ENCODE peak calls at places on chromosome 21, in five cellular contexts. V is HL-60; O is adrenal gland; W is NCI-H2081; U is stimulated activated CD4-positive, alpha-beta T cell treated with anti-CD3 and anti-CD28 coated beads, TNF-alpha, amount 100 ng/mL, for 1 hour. C is an unnamed sample.

GRCh38 chr21:42421018-42421793 is 17.5 kb downstream of the UBASH3A start:
- DNase-seq in U (no peak), V (no peak), O (no peak), W (no peak), C (no peak)

GRCh38 chr21:41973861-41974751 is 20.3 kb upstream of the C2CD2 start:
- DNase-seq in W (no peak), O (no peak), U (no peak), V (peak), C (no peak)

GRCh38 chr21:35697321-35697808 is 363.0 kb downstream of the SETD4 start:
- DNase-seq in O (peak), W (peak), V (no peak), U (no peak), C (no peak)

GRCh38 chr21:20270365-20271055 is 727.7 kb upstream of the NCAM2 start:
- DNase-seq in U (no peak), O (no peak), V (no peak), W (no peak), C (no peak)

GRCh38 chr21:41147096-41147978 is 20.6 kb upstream of the BACE2 start:
- DNase-seq in U (no peak), V (no peak), W (peak), O (no peak), C (no peak)

GRCh38 chr21:35204850-35205564 is 155.9 kb upstream of the RUNX1 start:
- DNase-seq in W (no peak), U (no peak), O (peak), V (no peak), C (peak)

GRCh38 chr21:15466329-15466728 is 263.5 kb upstream of the USP25 start:
- DNase-seq in W (no peak), O (no peak), U (no peak), V (no peak), C (no peak)

GRCh38 chr21:21373969-21374368 is 375.8 kb downstream of the NCAM2 start:
- DNase-seq in U (no peak), W (no peak), O (no peak), V (no peak), C (no peak)

GRCh38 chr21:37389456-37389855 is 22.9 kb downstream of the DYRK1A start:
- DNase-seq in O (no peak), U (no peak), W (no peak), V (no peak), C (no peak)

GRCh38 chr21:41396452-41397107 is 29.5 kb upstream of the MX1 start:
- DNase-seq in U (no peak), W (no peak), O (peak), V (peak), C (no peak)

GRCh38 chr21:33309778-33310177 is 15.0 kb upstream of the IFNAR1 start:
- DNase-seq in U (no peak), W (no peak), O (no peak), V (no peak), C (no peak)

GRCh38 chr21:41620982-41621381 is 113.0 kb upstream of the TMPRSS2 start:
- DNase-seq in V (no peak), W (no peak), O (no peak), U (no peak), C (no peak)

GRCh38 chr21:38619865-38620513 is 121.7 kb upstream of the ERG start:
- DNase-seq in V (no peak), W (no peak), O (no peak), U (no peak), C (peak)

GRCh38 chr21:15031790-15032357 is 32.9 kb downstream of the NRIP1 start:
- DNase-seq in O (no peak), W (no peak), V (no peak), U (no peak), C (no peak)

GRCh38 chr21:28459193-28459592 is 533.5 kb downstream of the LTN1 start:
- DNase-seq in U (no peak), O (no peak), V (no peak), W (no peak), C (no peak)

GRCh38 chr21:27268290-27268689 is 301.4 kb upstream of the ADAMTS5 start:
- DNase-seq in W (no peak), O (no peak), U (no peak), V (no peak), C (no peak)

GRCh38 chr21:16992448-16992847 is 520.4 kb upstream of the CXADR start:
- DNase-seq in V (no peak), W (no peak), O (no peak), U (no peak), C (no peak)

GRCh38 chr21:45582128-45582527 is 39.9 kb upstream of the SLC19A1 start:
- DNase-seq in U (no peak), W (no peak), V (no peak), O (no peak), C (peak)

GRCh38 chr21:44868707-44869106 is 4.8 kb downstream of the PTTG1IP start:
- DNase-seq in U (no peak), O (no peak), W (no peak), V (no peak), C (no peak)

GRCh38 chr21:43195131-43196021 is 26.6 kb downstream of the CRYAA start:
- DNase-seq in U (no peak), O (peak), W (no peak), V (no peak), C (peak)

C was measured in uterus.